ENCODE peak calls at places on chromosomes 1 and 21, in six cellular contexts. C, L, Y, E, R and H are unnamed samples. For H3K4me1, the result is how much of the 10 kb centered on the place peaks cover.

GRCh38 chr21:39388038-39388810 is 39.3 kb upstream of the HMGN1 start:
- DNase-seq in C (peak), L (peak), Y (peak), E (peak), R (peak), H (peak)

GRCh38 chr1:59506952-59507351 is 210.1 kb downstream of the FGGY start:
- DNase-seq in C (no peak), L (no peak), Y (no peak), E (no peak), R (no peak), H (no peak)

GRCh38 chr1:147762233-147763024 is 2.0 kb upstream of the GJA5 start:
- DNase-seq in C (no peak), L (no peak), Y (no peak), E (no peak), R (no peak), H (no peak)

GRCh38 chr21:41641821-41642368 is 125.0 kb downstream of the RIPK4 start:
- DNase-seq in C (no peak), L (peak), Y (no peak), E (no peak), R (no peak), H (no peak)

GRCh38 chr1:170168263-170168662 is 22.5 kb downstream of the NTMT2 start:
- DNase-seq in C (no peak), L (no peak), Y (no peak), E (no peak), R (no peak), H (no peak)

GRCh38 chr21:33286076-33286475 is 19.9 kb downstream of the IL10RB start:
- DNase-seq in C (no peak), L (peak), Y (no peak), E (no peak), R (no peak), H (no peak)

GRCh38 chr1:10788592-10789006 is 7.8 kb downstream of the CASZ1 start:
- DNase-seq in C (peak), L (peak), Y (no peak), E (peak), R (no peak), H (no peak)

GRCh38 chr1:244049142-244049968 is 1.7 kb upstream of the ZBTB18 start:
- DNase-seq in C (peak), L (no peak), Y (peak), E (no peak), R (no peak), H (no peak)

GRCh38 chr1:100597069-100597741 is 59.3 kb downstream of the GPR88 start:
- DNase-seq in C (peak), L (no peak), Y (no peak), E (no peak), R (no peak), H (no peak)

GRCh38 chr1:248825136-248825535 is 579 bp downstream of the SH3BP5L start:
- DNase-seq in C (no peak), L (no peak), Y (no peak), E (no peak), R (no peak), H (no peak)

GRCh38 chr21:44298301-44298700 is 1.6 kb upstream of the PFKL start:
- DNase-seq in C (no peak), L (peak), Y (no peak), E (no peak), R (no peak), H (no peak)

GRCh38 chr1:18578271-18578670 is 52.4 kb upstream of the PAX7 start:
- DNase-seq in C (no peak), L (no peak), Y (no peak), E (no peak), R (no peak), H (no peak)

GRCh38 chr21:33554982-33555344 is 12.1 kb downstream of the SON start:
- DNase-seq in C (no peak), L (no peak), Y (no peak), E (no peak), R (no peak), H (no peak)

GRCh38 chr1:42950146-42950480 is 8.6 kb downstream of the SLC2A1 start:
- DNase-seq in C (no peak), L (no peak), Y (no peak), E (no peak), R (no peak), H (no peak)

GRCh38 chr1:42953182-42954180 is 5.2 kb downstream of the SLC2A1 start:
- DNase-seq in C (peak), L (no peak), Y (no peak), E (no peak), R (no peak), H (no peak)

GRCh38 chr1:42952353-42953001 is 6.2 kb downstream of the SLC2A1 start:
- DNase-seq in C (no peak), L (no peak), Y (peak), E (no peak), R (no peak), H (no peak)

GRCh38 chr1:42949312-42950145 is 9.1 kb downstream of the SLC2A1 start:
- DNase-seq in C (peak), L (no peak), Y (peak), E (no peak), R (no peak), H (no peak)

DNA sequence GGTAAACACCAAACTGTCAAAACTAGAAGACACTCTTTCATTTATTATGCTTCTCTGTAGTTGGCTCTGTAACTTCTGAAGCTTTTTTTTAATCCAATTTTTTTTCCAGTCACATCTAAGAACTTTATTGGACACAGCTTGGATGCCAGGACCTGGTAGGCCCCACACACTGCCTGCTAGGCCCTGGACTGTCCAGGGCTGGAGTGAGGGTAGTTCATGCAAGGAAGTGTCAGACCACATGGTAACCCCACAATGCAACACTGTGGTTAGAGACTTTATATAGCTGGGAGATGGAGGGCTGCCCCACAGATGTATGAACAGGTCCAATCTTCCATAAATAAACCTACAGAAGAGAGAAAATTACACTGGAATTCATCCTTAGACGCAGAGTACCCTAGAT is 7.1 kb downstream of the SLC2A1 start:
- DNase-seq in C (no peak), L (no peak), Y (no peak), E (no peak), R (no peak), H (no peak)
- H3K4me1 ChIP-seq in C (half or more), L (half or more), Y (half or more), E (under half), R (half or more), H (under half)

GRCh38 chr1:92571578-92571977 is 84.9 kb upstream of the GFI1 start:
- DNase-seq in C (no peak), L (no peak), Y (no peak), E (no peak), R (no peak), H (no peak)

GRCh38 chr1:92572520-92572919 is 85.8 kb upstream of the GFI1 start:
- DNase-seq in C (no peak), L (no peak), Y (no peak), E (no peak), R (no peak), H (no peak)

GRCh38 chr1:92577251-92577895 is 90.6 kb upstream of the GFI1 start:
- DNase-seq in C (no peak), L (no peak), Y (no peak), E (no peak), R (no peak), H (no peak)

DNA sequence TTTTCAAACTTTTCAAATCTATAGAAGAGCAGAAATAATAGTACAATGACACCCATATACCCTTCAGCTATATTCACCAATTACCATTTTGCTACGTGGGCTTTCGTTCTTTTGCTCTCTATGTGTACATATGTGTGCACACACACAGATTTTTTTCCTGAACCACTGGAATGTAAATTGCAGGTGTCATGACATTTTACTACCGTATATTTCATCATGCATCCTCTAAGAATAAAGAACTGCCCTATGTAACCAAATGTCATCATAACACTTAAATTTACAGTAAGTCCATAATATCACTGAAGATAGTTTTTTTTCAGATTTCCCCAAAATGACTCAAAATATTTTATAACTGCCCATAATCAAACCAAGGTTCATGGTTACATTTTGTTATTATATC is 88.4 kb upstream of the GFI1 start:
- DNase-seq in C (no peak), L (no peak), Y (no peak), E (no peak), R (no peak), H (no peak)
- H3K4me3 ChIP-seq in C (no peak), L (no peak), Y (no peak), E (no peak), R (no peak), H (no peak)

DNA sequence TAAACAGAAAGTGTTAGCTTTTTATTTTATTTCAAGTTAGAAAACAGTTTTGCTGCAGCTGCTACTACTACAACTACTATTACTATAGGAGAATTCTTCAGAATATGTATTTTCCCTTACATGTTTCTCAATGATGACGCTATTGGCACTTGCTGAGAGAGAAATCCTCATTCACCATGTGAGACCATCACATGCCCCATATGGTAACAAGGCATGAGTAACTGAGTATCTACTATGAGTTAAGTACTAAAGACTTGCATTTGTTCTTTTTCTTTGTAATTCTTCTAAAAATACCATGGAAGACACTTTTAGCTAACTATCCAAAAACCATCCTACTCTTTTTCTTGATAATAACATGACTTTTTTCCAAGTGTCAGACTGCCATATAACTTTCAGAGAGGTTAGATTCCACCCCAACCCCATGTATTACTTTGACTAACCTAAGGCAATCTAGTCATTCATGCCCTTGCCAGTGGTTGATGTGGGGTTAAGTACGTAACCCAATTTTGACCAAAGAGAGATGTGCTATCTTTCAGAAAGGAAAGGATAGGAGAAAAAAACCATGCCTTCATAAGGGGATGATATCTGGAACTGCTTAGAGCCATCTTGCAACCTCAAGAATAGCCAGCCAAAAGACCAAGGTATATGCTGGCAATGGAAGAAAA is 42.9 kb downstream of the COP1 start:
- DNase-seq in C (no peak), L (no peak), Y (no peak), E (no peak), R (no peak), H (no peak)
- TF ChIP-seq SIN3A in C (no peak), L (no peak), Y (no peak), E (no peak), R (no peak), H (no peak)

GRCh38 chr1:155010211-155010918 is 7.8 kb downstream of the ZBTB7B start:
- DNase-seq in C (no peak), L (no peak), Y (no peak), E (no peak), R (no peak), H (no peak)
- H3K4me1 ChIP-seq in C (under half), L (half or more), Y (half or more), E (under half), R (under half), H (under half)

DNA sequence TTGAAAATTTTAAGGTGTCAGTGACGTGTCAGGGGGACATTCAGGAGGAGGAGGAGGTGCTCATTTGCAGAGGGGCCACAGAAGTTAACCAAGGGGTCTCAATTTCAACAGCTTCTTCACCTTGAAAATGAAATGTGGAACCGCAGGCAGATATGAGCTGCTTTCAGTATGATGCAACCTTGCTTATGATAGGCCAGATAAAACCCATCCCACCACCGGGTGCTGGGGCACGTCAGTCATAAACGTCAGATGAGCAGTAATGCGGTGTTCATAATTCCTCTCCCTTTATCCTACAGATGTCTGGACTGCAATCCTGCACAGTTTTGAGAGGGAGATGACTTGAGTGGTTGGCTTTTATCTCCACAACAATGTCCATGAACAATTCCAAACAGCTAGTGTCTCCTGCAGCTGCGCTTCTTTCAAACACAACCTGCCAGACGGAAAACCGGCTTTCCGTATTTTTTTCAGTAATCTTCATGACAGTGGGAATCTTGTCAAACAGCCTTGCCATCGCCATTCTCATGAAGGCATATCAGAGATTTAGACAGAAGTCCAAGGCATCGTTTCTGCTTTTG is 1.7 kb downstream of the PTGFR start:
- DNase-seq in C (no peak), L (no peak), Y (no peak), E (no peak), R (no peak), H (no peak)
- H3K4me3 ChIP-seq in C (peak), L (no peak), Y (no peak), E (no peak), R (no peak), H (no peak)

GRCh38 chr1:65995326-65995725 is 202.6 kb downstream of the PDE4B start:
- DNase-seq in C (no peak), L (no peak), Y (no peak), E (no peak), R (no peak), H (no peak)

GRCh38 chr1:65993047-65993363 is 200.3 kb downstream of the PDE4B start:
- DNase-seq in C (no peak), L (no peak), Y (no peak), E (no peak), R (no peak), H (no peak)

GRCh38 chr1:65995928-65996327 is 203.2 kb downstream of the PDE4B start:
- DNase-seq in C (no peak), L (no peak), Y (no peak), E (no peak), R (no peak), H (no peak)

GRCh38 chr1:65992160-65993046 is 199.7 kb downstream of the PDE4B start:
- DNase-seq in C (peak), L (no peak), Y (no peak), E (no peak), R (no peak), H (no peak)

GRCh38 chr1:65994223-65994622 is 201.5 kb downstream of the PDE4B start:
- DNase-seq in C (no peak), L (no peak), Y (no peak), E (no peak), R (no peak), H (no peak)
- TF ChIP-seq SIN3A in C (no peak), L (no peak), Y (no peak), E (no peak), R (no peak), H (no peak)

DNA sequence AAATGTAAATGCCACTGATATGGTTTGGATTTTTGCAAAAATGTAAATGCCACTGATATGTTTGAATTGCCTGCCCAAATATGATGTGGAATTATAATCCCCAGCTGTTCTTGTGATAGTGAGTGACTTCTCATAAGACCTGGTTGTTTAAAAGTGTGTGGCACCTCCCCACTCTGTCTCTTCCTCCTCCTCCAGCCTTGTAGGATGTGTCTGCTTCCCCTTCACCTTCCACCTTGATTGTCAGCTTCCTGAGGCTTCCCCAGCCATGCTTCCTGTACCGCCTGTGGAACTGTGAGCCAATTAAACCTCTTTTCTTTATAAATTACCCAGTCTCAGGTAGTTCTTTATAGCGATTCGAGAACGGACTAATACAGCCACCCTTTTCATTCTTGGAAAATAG is 1.3 kb upstream of the CCT8 start:
- DNase-seq in C (no peak), L (no peak), Y (no peak), E (no peak), R (no peak), H (no peak)
- H3K4me1 ChIP-seq in C (under half), L (half or more), Y (under half), E (under half), R (under half), H (under half)

DNA sequence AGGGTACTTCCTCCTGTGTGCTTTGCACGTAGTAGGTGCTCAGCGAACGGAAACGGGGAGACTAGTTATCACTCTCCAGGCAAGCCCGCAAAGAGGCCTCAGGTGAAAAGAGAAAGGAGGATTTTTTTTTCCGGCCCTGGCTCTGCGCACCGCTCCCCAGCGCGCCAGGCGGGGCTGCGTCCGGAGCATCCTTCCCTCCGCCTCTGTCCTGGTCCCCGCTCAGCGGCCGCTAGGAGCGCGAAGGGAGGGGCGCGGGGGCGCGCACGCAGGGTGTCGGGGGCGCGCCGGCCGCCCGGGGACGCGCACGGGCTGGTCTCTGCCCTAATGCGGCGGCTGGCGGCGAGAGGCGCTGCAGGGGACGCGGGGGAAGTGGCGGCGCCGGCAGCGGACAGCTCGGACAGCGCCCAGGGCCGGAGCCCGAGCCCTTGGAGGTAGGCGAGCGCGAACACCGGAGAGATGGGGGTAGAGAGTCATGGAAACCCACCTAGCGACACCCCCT is 42.3 kb upstream of the NFASC start:
- DNase-seq in C (peak), L (peak), Y (peak), E (peak), R (no peak), H (no peak)
- H3K4me3 ChIP-seq in C (peak), L (no peak), Y (no peak), E (peak), R (no peak), H (peak)